ENCODE peak calls at places on chromosomes 6 and 20, in four cellular contexts. W is NCI-H1417; O is activated T-cell treated with anti-CD3 and anti-CD28 coated beads, Interleukin-2, amount 50 U/mL, for 72 hours; I is ecto neural progenitor cell. X is an unnamed sample.

GRCh38 chr6:44219053-44219814 is 2.5 kb downstream of the MYMX start:
- DNase-seq in I (peak), W (peak), O (peak), X (peak)

GRCh38 chr6:83124553-83124952 is 57.1 kb downstream of the DOP1A start:
- DNase-seq in W (no peak), O (no peak), I (no peak), X (no peak)

GRCh38 chr6:138652824-138653223 is 120.7 kb upstream of the CCDC28A start:
- DNase-seq in I (no peak), O (no peak), W (peak), X (peak)

GRCh38 chr6:83891586-83891985 is 32.1 kb downstream of the CYB5R4 start:
- DNase-seq in I (no peak), O (no peak), W (no peak), X (no peak)

GRCh38 chr6:110491644-110492317 is 15.4 kb upstream of the SLC22A16 start:
- DNase-seq in W (no peak), O (no peak), I (no peak), X (peak)

GRCh38 chr20:63118786-63119450 is 97.0 kb downstream of the YTHDF1 start:
- DNase-seq in O (no peak), I (no peak), W (peak), X (peak)

GRCh38 chr6:104580452-104580851 is 279.3 kb downstream of the HACE1 start:
- DNase-seq in W (no peak), O (no peak), I (no peak), X (no peak)

GRCh38 chr6:41728073-41728936 is 7.1 kb downstream of the TFEB start:
- DNase-seq in W (peak), I (no peak), O (no peak), X (peak)

GRCh38 chr6:154298297-154298696 is 58.3 kb downstream of the IPCEF1 start:
- DNase-seq in O (no peak), I (no peak), W (no peak), X (no peak)

GRCh38 chr6:54441687-54442248 is 133.5 kb downstream of the TINAG start:
- DNase-seq in W (no peak), O (no peak), I (no peak), X (no peak)

GRCh38 chr6:41200296-41200900 is 551 bp downstream of the TREML2 start:
- DNase-seq in W (peak), I (peak), O (peak), X (no peak)

GRCh38 chr20:40668449-40669228 is 20.4 kb downstream of the MAFB start:
- DNase-seq in I (no peak), O (no peak), W (no peak), X (no peak)

GRCh38 chr6:129280719-129281118 is 397.8 kb downstream of the LAMA2 start:
- DNase-seq in W (peak), O (peak), I (no peak), X (no peak)